ENCODE peak calls at places on chromosomes 4 and X, in four cellular contexts. P is activated gamma-delta T cell treated with Interleukin-2 at 50 U/mL for 16 hours; I is CD8-positive, alpha-beta T cell; S is LHCN-M2. W is an unnamed sample.
A peak's percentile ranks its signal among the peaks of the same experiment; 100 is the strongest.

GRCh38 chr4:76212301-76212700 is 1.3 kb downstream of the SCARB2 start:
- DNase-seq in P (no peak), I (no peak), S (no peak), W (no peak)

GRCh38 chr4:24544208-24544607 is 40.1 kb downstream of the DHX15 start:
- DNase-seq in P (no peak), I (no peak), S (no peak), W (no peak)

GRCh38 chr4:45004847-45005565 is 278.6 kb upstream of the GNPDA2 start:
- DNase-seq in P (no peak), I (no peak), S (no peak), W (no peak)

GRCh38 chr4:22510750-22511149 is 5.1 kb downstream of the ADGRA3 start:
- DNase-seq in P (no peak), I (no peak), S (no peak), W (no peak)

GRCh38 chr4:26130173-26130572 is 190.6 kb upstream of the RBPJ start:
- DNase-seq in P (no peak), I (no peak), S (no peak), W (no peak)

GRCh38 chr4:132125131-132125530 is 1024.0 kb upstream of the PCDH10 start:
- DNase-seq in P (no peak), I (no peak), S (no peak), W (no peak)

GRCh38 chr4:127162741-127163140 is 470.0 kb upstream of the INTU start:
- DNase-seq in P (no peak), I (no peak), S (peak; percentile 85), W (no peak)

GRCh38 chrX:68018248-68019203 is 414.8 kb downstream of the OPHN1 start:
- DNase-seq in P (no peak), I (no peak), S (peak; percentile 18), W (no peak)

GRCh38 chrX:44503550-44503949 is 39.1 kb downstream of the FUNDC1 start:
- DNase-seq in P (no peak), I (no peak), S (no peak), W (no peak)

GRCh38 chr4:6592804-6593563 is 18.0 kb downstream of the MAN2B2 start:
- DNase-seq in P (no peak), I (no peak), S (no peak), W (no peak)

GRCh38 chr4:37561803-37562207 is 124.4 kb downstream of the RELL1 start:
- DNase-seq in P (no peak), I (no peak), S (peak; percentile 6), W (no peak)

GRCh38 chrX:66110112-66110511 is 53.9 kb upstream of the HEPH start:
- DNase-seq in P (no peak), I (no peak), S (peak; percentile 24), W (peak; percentile 44)

W was measured in B cell.